ENCODE peak calls at places on chromosomes 2 and 18, in five cellular contexts. V is HT1080, N is NCI-H226, U is nephron progenitor cell, C is smooth muscle cell of the brain vasculature. F is an unnamed sample.

GRCh38 chr2:197195591-197195990 is 115.0 kb downstream of the ANKRD44 start:
- DNase-seq in N (no peak), V (no peak), U (no peak), C (no peak), F (no peak)

GRCh38 chr2:74632209-74632938 is 15.8 kb downstream of the M1AP start:
- DNase-seq in V (peak), N (peak), U (no peak), C (no peak), F (peak)

GRCh38 chr18:9506046-9506792 is 30.9 kb downstream of the RALBP1 start:
- DNase-seq in C (peak), N (peak), U (no peak), V (peak), F (no peak)

GRCh38 chr18:76442413-76443171 is 52.5 kb downstream of the ZNF516 start:
- DNase-seq in U (no peak), V (no peak), C (no peak), N (no peak), F (no peak)

GRCh38 chr2:46006634-46007033 is 290.6 kb upstream of the EPAS1 start:
- DNase-seq in N (no peak), C (no peak), U (no peak), V (no peak), F (no peak)

GRCh38 chr2:205865794-205866490 is 183.6 kb downstream of the NRP2 start:
- DNase-seq in U (no peak), N (no peak), V (peak), C (no peak), F (no peak)

GRCh38 chr2:148578493-148578884 is 66.1 kb upstream of the EPC2 start:
- DNase-seq in U (no peak), C (no peak), V (no peak), N (no peak), F (no peak)

GRCh38 chr2:18194161-18194560 is 315.7 kb downstream of the KCNS3 start:
- DNase-seq in V (peak), U (no peak), C (no peak), N (no peak), F (no peak)

GRCh38 chr2:85741211-85741610 is 12.6 kb upstream of the ATOH8 start:
- DNase-seq in V (no peak), N (no peak), U (no peak), C (no peak), F (no peak)

GRCh38 chr2:74379851-74380789 is at the start of gene DCTN1:
- DNase-seq in N (peak), C (no peak), U (peak), V (peak), F (peak)

GRCh38 chr2:227472265-227473018 is 486 bp downstream of the AGFG1 start:
- DNase-seq in C (no peak), U (peak), V (no peak), N (peak), F (peak)

GRCh38 chr2:137969418-137969765 is 5.1 kb downstream of the HNMT start:
- DNase-seq in N (peak), C (peak), V (peak), U (no peak), F (no peak)